ENCODE peak calls at places on chromosome 13, in seven cellular contexts. V is stimulated activated CD8-positive, alpha-beta memory T cell treated with anti-CD3 and anti-CD28 coated beads, Interleukin-12 subunit alpha, Interleukin-12 subunit beta, amount 100 ng/mL, for 1 hour; L is ACHN; K is nephron progenitor cell; U is GM19239; Y is A549; J is activated CD4-positive, alpha-beta T cell treated with anti-CD3 and anti-CD28 coated beads for 24 hours. R is an unnamed sample.

GRCh38 chr13:80251403-80251802 is 89.5 kb downstream of the SPRY2 start:
- DNase-seq in Y (peak), K (no peak), J (no peak), V (no peak), L (no peak), U (no peak), R (no peak)

GRCh38 chr13:101868585-101869469 is 416.4 kb downstream of the ITGBL1 start:
- DNase-seq in U (no peak), L (no peak), Y (no peak), V (no peak), K (no peak), J (no peak), R (no peak)

GRCh38 chr13:104171132-104171531 is 1104.9 kb upstream of the SLC10A2 start:
- DNase-seq in K (no peak), J (no peak), V (no peak), Y (no peak), L (no peak), U (no peak), R (no peak)

GRCh38 chr13:70527553-70527952 is 419.3 kb upstream of the KLHL1 start:
- DNase-seq in Y (no peak), V (no peak), U (no peak), J (no peak), K (no peak), L (no peak), R (no peak)

GRCh38 chr13:111559612-111560423 is 239.4 kb downstream of the TEX29 start:
- DNase-seq in Y (no peak), V (no peak), L (no peak), K (no peak), U (no peak), J (no peak), R (no peak)

GRCh38 chr13:78680611-78681010 is 21.7 kb upstream of the OBI1 start:
- DNase-seq in U (no peak), L (no peak), Y (no peak), V (no peak), K (no peak), J (no peak), R (no peak)

GRCh38 chr13:45928843-45929242 is 77.3 kb upstream of the SIAH3 start:
- DNase-seq in Y (no peak), L (peak), K (no peak), V (no peak), J (no peak), U (no peak), R (no peak)

GRCh38 chr13:104635879-104636278 is 1569.7 kb upstream of the SLC10A2 start:
- DNase-seq in V (no peak), K (no peak), J (no peak), U (no peak), Y (no peak), L (no peak), R (no peak)

GRCh38 chr13:68439821-68440220 is 1209.7 kb upstream of the PCDH9 start:
- DNase-seq in U (no peak), V (no peak), Y (peak), K (no peak), J (no peak), L (peak), R (no peak)

GRCh38 chr13:113169277-113170272 is 11.1 kb downstream of the PROZ start:
- DNase-seq in Y (no peak), J (no peak), V (no peak), L (no peak), U (no peak), K (no peak), R (no peak)

GRCh38 chr13:46844431-46844830 is 47.5 kb upstream of the ESD start:
- DNase-seq in Y (no peak), L (no peak), K (no peak), U (no peak), J (no peak), V (no peak), R (no peak)

GRCh38 chr13:82248713-82249112 is 1633.6 kb downstream of the SLITRK1 start:
- DNase-seq in Y (no peak), U (no peak), K (no peak), J (no peak), V (no peak), L (no peak), R (no peak)

GRCh38 chr13:101746513-101746912 is 294.0 kb downstream of the ITGBL1 start:
- DNase-seq in U (no peak), J (no peak), Y (no peak), L (no peak), K (no peak), V (no peak), R (no peak)

GRCh38 chr13:43942301-43942700 is 62.6 kb downstream of the LACC1 start:
- DNase-seq in Y (no peak), L (no peak), K (no peak), V (no peak), J (no peak), U (no peak), R (no peak)

GRCh38 chr13:90943961-90944360 is 403.5 kb upstream of the MIR17HG start:
- DNase-seq in U (no peak), K (no peak), J (no peak), L (no peak), Y (no peak), V (no peak), R (no peak)

GRCh38 chr13:30978981-30979956 is 46.8 kb downstream of the TEX26 start:
- DNase-seq in Y (peak), U (no peak), J (peak), L (no peak), V (peak), K (peak), R (peak)

GRCh38 chr13:96377835-96378234 is 287.9 kb downstream of the HS6ST3 start:
- DNase-seq in J (no peak), Y (no peak), L (no peak), K (no peak), U (no peak), V (no peak), R (no peak)

GRCh38 chr13:20489185-20489820 is 36.4 kb downstream of the CRYL1 start:
- DNase-seq in K (no peak), L (no peak), Y (no peak), J (no peak), V (peak), U (peak), R (no peak)

GRCh38 chr13:100434010-100434763 is 154.4 kb downstream of the GGACT start:
- DNase-seq in J (no peak), U (no peak), Y (peak), K (no peak), L (peak), V (no peak), R (no peak)

GRCh38 chr13:33066329-33066728 is 50.1 kb downstream of the KL start:
- DNase-seq in J (no peak), L (no peak), V (no peak), Y (no peak), U (no peak), K (no peak), R (no peak)

GRCh38 chr13:76889254-76889653 is 3.0 kb upstream of the KCTD12 start:
- DNase-seq in J (no peak), K (no peak), U (no peak), L (no peak), V (no peak), Y (no peak), R (no peak)